ENCODE peak calls at places on chromosome 2, in ten cellular contexts. One of them, this sample, is unnamed.

GRCh38 chr2:233844836-233845235 is 9.5 kb downstream of the HJURP start:
- DNase-seq in adrenal gland: no peak
- DNase-seq in fibroblast of villous mesenchyme: no peak
- DNase-seq in fibroblast of lung: no peak
- DNase-seq in uterus: no peak
- DNase-seq in fibroblast of mammary gland: no peak
- DNase-seq in Peyer's patch: no peak
- DNase-seq in Caco-2: no peak
- DNase-seq in neural progenitor cell: no peak
- DNase-seq in AG04449: no peak
- DNase-seq in this sample: no peak

GRCh38 chr2:120436460-120436739 is 90.5 kb downstream of the INHBB start:
- DNase-seq in uterus: no peak
- DNase-seq in Caco-2: no peak
- DNase-seq in AG04449: no peak
- DNase-seq in adrenal gland: peak
- DNase-seq in neural progenitor cell: no peak
- DNase-seq in fibroblast of villous mesenchyme: no peak
- DNase-seq in Peyer's patch: no peak
- DNase-seq in fibroblast of lung: no peak
- DNase-seq in fibroblast of mammary gland: peak
- DNase-seq in this sample: no peak

GRCh38 chr2:131132729-131133128 is 27.6 kb downstream of the PLEKHB2 start:
- DNase-seq in fibroblast of mammary gland: no peak
- DNase-seq in Caco-2: no peak
- DNase-seq in neural progenitor cell: no peak
- DNase-seq in AG04449: no peak
- DNase-seq in fibroblast of villous mesenchyme: no peak
- DNase-seq in uterus: no peak
- DNase-seq in adrenal gland: no peak
- DNase-seq in fibroblast of lung: no peak
- DNase-seq in Peyer's patch: no peak
- DNase-seq in this sample: no peak

GRCh38 chr2:218961651-218962570 is 2.4 kb downstream of the CDK5R2 start:
- DNase-seq in fibroblast of villous mesenchyme: no peak
- DNase-seq in adrenal gland: no peak
- DNase-seq in neural progenitor cell: peak
- DNase-seq in AG04449: no peak
- DNase-seq in fibroblast of mammary gland: no peak
- DNase-seq in fibroblast of lung: no peak
- DNase-seq in uterus: no peak
- DNase-seq in Peyer's patch: no peak
- DNase-seq in Caco-2: peak
- DNase-seq in this sample: no peak

GRCh38 chr2:197798187-197798586 is 6.2 kb upstream of the PLCL1 start:
- DNase-seq in fibroblast of villous mesenchyme: no peak
- DNase-seq in adrenal gland: no peak
- DNase-seq in neural progenitor cell: no peak
- DNase-seq in Peyer's patch: no peak
- DNase-seq in AG04449: no peak
- DNase-seq in uterus: no peak
- DNase-seq in fibroblast of mammary gland: no peak
- DNase-seq in fibroblast of lung: no peak
- DNase-seq in Caco-2: no peak
- DNase-seq in this sample: no peak

GRCh38 chr2:182937864-182938263 is 71.4 kb upstream of the FRZB start:
- DNase-seq in uterus: no peak
- DNase-seq in AG04449: no peak
- DNase-seq in adrenal gland: no peak
- DNase-seq in fibroblast of mammary gland: no peak
- DNase-seq in neural progenitor cell: no peak
- DNase-seq in fibroblast of villous mesenchyme: no peak
- DNase-seq in fibroblast of lung: no peak
- DNase-seq in Peyer's patch: no peak
- DNase-seq in Caco-2: no peak
- DNase-seq in this sample: no peak

GRCh38 chr2:175874291-175874690 is 127.8 kb downstream of the LNPK start:
- DNase-seq in AG04449: no peak
- DNase-seq in Caco-2: no peak
- DNase-seq in adrenal gland: no peak
- DNase-seq in uterus: no peak
- DNase-seq in fibroblast of mammary gland: no peak
- DNase-seq in fibroblast of lung: no peak
- DNase-seq in neural progenitor cell: no peak
- DNase-seq in fibroblast of villous mesenchyme: no peak
- DNase-seq in Peyer's patch: no peak
- DNase-seq in this sample: no peak

GRCh38 chr2:224954980-224955379 is 87.3 kb downstream of the DOCK10 start:
- DNase-seq in fibroblast of lung: no peak
- DNase-seq in adrenal gland: no peak
- DNase-seq in Caco-2: no peak
- DNase-seq in uterus: no peak
- DNase-seq in fibroblast of villous mesenchyme: no peak
- DNase-seq in AG04449: no peak
- DNase-seq in Peyer's patch: no peak
- DNase-seq in fibroblast of mammary gland: peak
- DNase-seq in neural progenitor cell: no peak
- DNase-seq in this sample: no peak

GRCh38 chr2:218081695-218082094 is 12.6 kb downstream of the RUFY4 start:
- DNase-seq in fibroblast of lung: peak
- DNase-seq in Peyer's patch: no peak
- DNase-seq in Caco-2: no peak
- DNase-seq in adrenal gland: no peak
- DNase-seq in neural progenitor cell: no peak
- DNase-seq in fibroblast of villous mesenchyme: peak
- DNase-seq in fibroblast of mammary gland: peak
- DNase-seq in uterus: no peak
- DNase-seq in AG04449: peak
- DNase-seq in this sample: no peak

GRCh38 chr2:112582314-112582746 is 2.1 kb upstream of the CHCHD5 start:
- DNase-seq in uterus: no peak
- DNase-seq in fibroblast of lung: peak
- DNase-seq in neural progenitor cell: peak
- DNase-seq in AG04449: no peak
- DNase-seq in Caco-2: peak
- DNase-seq in Peyer's patch: no peak
- DNase-seq in fibroblast of mammary gland: peak
- DNase-seq in fibroblast of villous mesenchyme: peak
- DNase-seq in adrenal gland: peak
- DNase-seq in this sample: no peak

GRCh38 chr2:45568935-45569334 is 42.1 kb downstream of the SRBD1 start:
- DNase-seq in AG04449: no peak
- DNase-seq in adrenal gland: no peak
- DNase-seq in Peyer's patch: no peak
- DNase-seq in fibroblast of mammary gland: no peak
- DNase-seq in Caco-2: no peak
- DNase-seq in fibroblast of lung: peak
- DNase-seq in fibroblast of villous mesenchyme: no peak
- DNase-seq in uterus: no peak
- DNase-seq in neural progenitor cell: no peak
- DNase-seq in this sample: no peak

GRCh38 chr2:45567974-45568789 is 42.9 kb downstream of the SRBD1 start:
- DNase-seq in AG04449: no peak
- DNase-seq in adrenal gland: no peak
- DNase-seq in Caco-2: no peak
- DNase-seq in neural progenitor cell: no peak
- DNase-seq in fibroblast of villous mesenchyme: peak
- DNase-seq in fibroblast of lung: peak
- DNase-seq in uterus: no peak
- DNase-seq in Peyer's patch: no peak
- DNase-seq in fibroblast of mammary gland: peak
- DNase-seq in this sample: no peak

GRCh38 chr2:45570671-45571334 is 40.3 kb downstream of the SRBD1 start:
- DNase-seq in neural progenitor cell: peak
- DNase-seq in fibroblast of villous mesenchyme: peak
- DNase-seq in Peyer's patch: no peak
- DNase-seq in fibroblast of mammary gland: peak
- DNase-seq in adrenal gland: no peak
- DNase-seq in AG04449: no peak
- DNase-seq in Caco-2: no peak
- DNase-seq in uterus: no peak
- DNase-seq in fibroblast of lung: peak
- DNase-seq in this sample: no peak

GRCh38 chr2:45571940-45572339 is 39.1 kb downstream of the SRBD1 start:
- DNase-seq in adrenal gland: no peak
- DNase-seq in Peyer's patch: no peak
- DNase-seq in AG04449: no peak
- DNase-seq in uterus: no peak
- DNase-seq in fibroblast of villous mesenchyme: no peak
- DNase-seq in fibroblast of mammary gland: no peak
- DNase-seq in fibroblast of lung: no peak
- DNase-seq in neural progenitor cell: no peak
- DNase-seq in Caco-2: no peak
- DNase-seq in this sample: no peak

GRCh38 chr2:45567288-45567963 is 43.6 kb downstream of the SRBD1 start:
- DNase-seq in fibroblast of mammary gland: no peak
- DNase-seq in fibroblast of lung: no peak
- DNase-seq in AG04449: no peak
- DNase-seq in Peyer's patch: no peak
- DNase-seq in Caco-2: no peak
- DNase-seq in adrenal gland: no peak
- DNase-seq in uterus: no peak
- DNase-seq in fibroblast of villous mesenchyme: no peak
- DNase-seq in neural progenitor cell: no peak
- DNase-seq in this sample: no peak
- H3K4me3 ChIP-seq in fibroblast of mammary gland: no peak
- H3K4me3 ChIP-seq in fibroblast of lung: no peak
- H3K4me3 ChIP-seq in AG04449: no peak
- H3K4me3 ChIP-seq in Peyer's patch: peak
- H3K4me3 ChIP-seq in Caco-2: no peak
- H3K4me3 ChIP-seq in adrenal gland: no peak
- H3K4me3 ChIP-seq in uterus: no peak
- H3K4me3 ChIP-seq in fibroblast of villous mesenchyme: peak
- H3K4me3 ChIP-seq in neural progenitor cell: no peak
- H3K4me3 ChIP-seq in this sample: peak

GRCh38 chr2:74542978-74543377 is 10.8 kb downstream of the LOXL3 start:
- DNase-seq in fibroblast of mammary gland: peak
- DNase-seq in uterus: no peak
- DNase-seq in AG04449: no peak
- DNase-seq in fibroblast of villous mesenchyme: no peak
- DNase-seq in neural progenitor cell: no peak
- DNase-seq in Caco-2: no peak
- DNase-seq in fibroblast of lung: no peak
- DNase-seq in adrenal gland: no peak
- DNase-seq in Peyer's patch: no peak
- DNase-seq in this sample: no peak
- H3K4me3 ChIP-seq in fibroblast of mammary gland: no peak
- H3K4me3 ChIP-seq in uterus: no peak
- H3K4me3 ChIP-seq in AG04449: no peak
- H3K4me3 ChIP-seq in fibroblast of villous mesenchyme: no peak
- H3K4me3 ChIP-seq in neural progenitor cell: no peak
- H3K4me3 ChIP-seq in Caco-2: no peak
- H3K4me3 ChIP-seq in fibroblast of lung: no peak
- H3K4me3 ChIP-seq in adrenal gland: no peak
- H3K4me3 ChIP-seq in Peyer's patch: no peak
- H3K4me3 ChIP-seq in this sample: no peak

DNA sequence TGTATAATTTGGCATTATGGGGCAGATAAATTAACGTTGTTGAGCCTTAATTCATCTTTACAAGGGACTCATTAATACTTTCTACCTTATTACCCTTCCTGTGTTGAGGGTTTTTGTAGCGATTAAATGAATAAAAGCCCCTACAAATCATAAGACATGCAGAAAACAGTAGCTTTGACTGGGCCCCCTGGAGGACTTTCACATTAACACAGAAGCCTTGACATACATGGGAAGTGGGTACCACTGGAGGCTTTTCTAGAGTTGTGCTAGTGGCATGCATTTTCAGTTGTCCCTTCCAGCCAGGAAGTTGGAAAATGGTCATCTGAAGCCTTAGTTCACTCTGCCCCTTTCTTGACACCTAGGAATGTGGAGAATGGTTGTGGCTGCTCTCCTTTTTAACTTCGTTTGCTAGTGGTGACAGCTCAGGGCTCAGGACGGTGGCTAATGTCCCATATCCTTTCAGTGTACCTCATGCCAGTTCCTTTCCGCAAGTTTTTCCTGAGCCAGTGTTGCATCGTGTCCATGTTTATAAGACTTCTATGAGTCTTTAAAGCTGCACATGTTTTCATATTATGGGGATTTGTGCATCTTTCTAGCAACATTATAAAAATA is 30.3 kb downstream of the MTA3 start:
- DNase-seq in Peyer's patch: no peak
- DNase-seq in AG04449: no peak
- DNase-seq in Caco-2: no peak
- DNase-seq in uterus: no peak
- DNase-seq in adrenal gland: no peak
- DNase-seq in neural progenitor cell: no peak
- DNase-seq in fibroblast of mammary gland: no peak
- DNase-seq in fibroblast of lung: no peak
- DNase-seq in fibroblast of villous mesenchyme: no peak
- DNase-seq in this sample: no peak
- H3K4me3 ChIP-seq in Peyer's patch: no peak
- H3K4me3 ChIP-seq in AG04449: no peak
- H3K4me3 ChIP-seq in Caco-2: no peak
- H3K4me3 ChIP-seq in uterus: no peak
- H3K4me3 ChIP-seq in adrenal gland: no peak
- H3K4me3 ChIP-seq in neural progenitor cell: no peak
- H3K4me3 ChIP-seq in fibroblast of mammary gland: no peak
- H3K4me3 ChIP-seq in fibroblast of lung: no peak
- H3K4me3 ChIP-seq in fibroblast of villous mesenchyme: no peak
- H3K4me3 ChIP-seq in this sample: no peak

DNA sequence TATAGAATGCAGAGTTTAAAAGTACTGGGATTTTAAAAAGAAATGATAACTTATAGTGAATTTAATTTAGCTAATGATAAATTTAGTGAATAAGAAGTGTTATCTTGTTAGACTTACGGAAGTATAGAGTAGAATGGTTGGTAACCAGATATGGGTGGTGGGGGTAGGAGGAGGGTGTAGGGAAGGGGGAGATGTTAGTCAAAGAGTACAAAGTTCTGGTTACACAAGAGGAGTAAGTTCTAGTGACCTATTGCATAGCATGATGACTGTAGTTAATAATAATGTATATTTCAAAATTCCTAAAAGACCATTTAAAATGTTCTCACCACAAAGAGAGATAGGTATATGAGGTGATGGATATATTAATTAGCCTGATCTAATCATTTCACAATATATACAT is 184.8 kb upstream of the STON1 start:
- DNase-seq in uterus: no peak
- DNase-seq in AG04449: no peak
- DNase-seq in fibroblast of lung: no peak
- DNase-seq in fibroblast of villous mesenchyme: peak
- DNase-seq in Caco-2: no peak
- DNase-seq in adrenal gland: no peak
- DNase-seq in fibroblast of mammary gland: peak
- DNase-seq in neural progenitor cell: no peak
- DNase-seq in Peyer's patch: no peak
- DNase-seq in this sample: no peak
- H3K4me3 ChIP-seq in uterus: no peak
- H3K4me3 ChIP-seq in AG04449: no peak
- H3K4me3 ChIP-seq in fibroblast of lung: no peak
- H3K4me3 ChIP-seq in fibroblast of villous mesenchyme: no peak
- H3K4me3 ChIP-seq in Caco-2: no peak
- H3K4me3 ChIP-seq in adrenal gland: no peak
- H3K4me3 ChIP-seq in fibroblast of mammary gland: no peak
- H3K4me3 ChIP-seq in neural progenitor cell: no peak
- H3K4me3 ChIP-seq in Peyer's patch: no peak
- H3K4me3 ChIP-seq in this sample: no peak

GRCh38 chr2:108621087-108621559 is 86.9 kb downstream of the LIMS1 start:
- DNase-seq in fibroblast of mammary gland: no peak
- DNase-seq in AG04449: no peak
- DNase-seq in adrenal gland: no peak
- DNase-seq in Peyer's patch: peak
- DNase-seq in neural progenitor cell: peak
- DNase-seq in fibroblast of lung: peak
- DNase-seq in Caco-2: no peak
- DNase-seq in uterus: no peak
- DNase-seq in fibroblast of villous mesenchyme: no peak
- DNase-seq in this sample: no peak
- H3K4me3 ChIP-seq in fibroblast of mammary gland: no peak
- H3K4me3 ChIP-seq in AG04449: no peak
- H3K4me3 ChIP-seq in adrenal gland: no peak
- H3K4me3 ChIP-seq in Peyer's patch: peak
- H3K4me3 ChIP-seq in neural progenitor cell: peak
- H3K4me3 ChIP-seq in fibroblast of lung: no peak
- H3K4me3 ChIP-seq in Caco-2: no peak
- H3K4me3 ChIP-seq in uterus: no peak
- H3K4me3 ChIP-seq in fibroblast of villous mesenchyme: no peak
- H3K4me3 ChIP-seq in this sample: no peak

This sample was measured in LNCaP clone FGC.